ENCODE peak calls at places on chromosomes 3 and 15, in five cellular contexts. T, N, Q, W and R are unnamed samples.

GRCh38 chr3:186060222-186060621 is 48.7 kb downstream of the ETV5 start:
- DNase-seq in T (no peak), N (no peak), Q (no peak), W (no peak), R (no peak)

GRCh38 chr3:150407051-150407817 is 864 bp upstream of the TSC22D2 start:
- DNase-seq in T (no peak), N (no peak), Q (peak), W (no peak), R (no peak)

GRCh38 chr3:53744351-53744750 is 101.9 kb downstream of the CHDH start:
- DNase-seq in T (no peak), N (no peak), Q (no peak), W (no peak), R (peak)

GRCh38 chr15:65414841-65415621 is 7.7 kb downstream of the IGDCC4 start:
- DNase-seq in T (no peak), N (peak), Q (no peak), W (peak), R (peak)

GRCh38 chr3:147415819-147416218 is 6.7 kb downstream of the ZIC1 start:
- DNase-seq in T (no peak), N (no peak), Q (no peak), W (no peak), R (no peak)

GRCh38 chr3:69033470-69033869 is 18.7 kb downstream of the TMF1 start:
- DNase-seq in T (peak), N (no peak), Q (no peak), W (no peak), R (no peak)

GRCh38 chr15:90618330-90619136 is 88.8 kb downstream of the CRTC3 start:
- DNase-seq in T (no peak), N (no peak), Q (no peak), W (no peak), R (no peak)

GRCh38 chr3:32685604-32686185 is 707 bp downstream of the CNOT10 start:
- DNase-seq in T (no peak), N (peak), Q (no peak), W (peak), R (no peak)

GRCh38 chr3:119934250-119934649 is 152.3 kb downstream of the NR1I2 start:
- DNase-seq in T (no peak), N (no peak), Q (no peak), W (no peak), R (no peak)

GRCh38 chr15:80870366-80870765 is 91.2 kb downstream of the CEMIP start:
- DNase-seq in T (no peak), N (no peak), Q (no peak), W (no peak), R (no peak)

GRCh38 chr15:84634228-84634837 is 19.8 kb downstream of the WDR73 start:
- DNase-seq in T (no peak), N (no peak), Q (no peak), W (no peak), R (no peak)

GRCh38 chr3:42503957-42504333 is 1.5 kb downstream of the VIPR1 start:
- DNase-seq in T (no peak), N (no peak), Q (no peak), W (no peak), R (no peak)

GRCh38 chr3:53320697-53321096 is 26.6 kb downstream of the DCP1A start:
- DNase-seq in T (no peak), N (no peak), Q (no peak), W (no peak), R (no peak)

GRCh38 chr3:140180603-140181002 is 245.6 kb downstream of the CLSTN2 start:
- DNase-seq in T (no peak), N (no peak), Q (no peak), W (no peak), R (no peak)

GRCh38 chr3:180855364-180855763 is 57.1 kb upstream of the FXR1 start:
- DNase-seq in T (peak), N (no peak), Q (no peak), W (peak), R (peak)

GRCh38 chr15:94100814-94101213 is 130.5 kb upstream of the MCTP2 start:
- DNase-seq in T (no peak), N (no peak), Q (no peak), W (no peak), R (no peak)

GRCh38 chr3:54891540-54891897 is 36.3 kb downstream of the LRTM1 start:
- DNase-seq in T (no peak), N (peak), Q (peak), W (peak), R (no peak)

GRCh38 chr3:172658344-172659245 is 52.3 kb downstream of the NCEH1 start:
- DNase-seq in T (peak), N (peak), Q (no peak), W (peak), R (peak)

GRCh38 chr3:112005091-112005672 is 6.5 kb downstream of the TAGLN3 start:
- DNase-seq in T (no peak), N (no peak), Q (no peak), W (no peak), R (no peak)

GRCh38 chr15:87578776-87579175 is 677.8 kb downstream of the NTRK3 start:
- DNase-seq in T (no peak), N (no peak), Q (no peak), W (no peak), R (no peak)

GRCh38 chr3:88336894-88337293 is 187.1 kb downstream of the C3orf38 start:
- DNase-seq in T (no peak), N (no peak), Q (no peak), W (no peak), R (no peak)

GRCh38 chr3:125585595-125586223 is 9.6 kb downstream of the OSBPL11 start:
- DNase-seq in T (peak), N (peak), Q (peak), W (peak), R (peak)

GRCh38 chr3:45387636-45388348 is 584 bp upstream of the LARS2 start:
- DNase-seq in T (no peak), N (no peak), Q (no peak), W (no peak), R (peak)

GRCh38 chr15:57217716-57218598 is 158.3 kb upstream of the CGNL1 start:
- DNase-seq in T (peak), N (no peak), Q (no peak), W (no peak), R (no peak)

GRCh38 chr15:51861557-51862350 is 32.3 kb downstream of the TMOD3 start:
- DNase-seq in T (peak), N (no peak), Q (no peak), W (no peak), R (no peak)

GRCh38 chr15:85542895-85543331 is 162.5 kb downstream of the AKAP13 start:
- DNase-seq in T (peak), N (no peak), Q (no peak), W (no peak), R (no peak)

GRCh38 chr3:8813411-8813810 is 44.0 kb upstream of the OXTR start:
- DNase-seq in T (no peak), N (no peak), Q (no peak), W (no peak), R (no peak)

GRCh38 chr3:123759311-123759710 is 124.8 kb downstream of the MYLK start:
- DNase-seq in T (no peak), N (no peak), Q (no peak), W (no peak), R (no peak)

GRCh38 chr3:58088501-58088900 is 80.3 kb downstream of the FLNB start:
- DNase-seq in T (no peak), N (no peak), Q (no peak), W (no peak), R (no peak)

GRCh38 chr3:161171639-161172552 is 49.2 kb upstream of the NMD3 start:
- DNase-seq in T (peak), N (no peak), Q (no peak), W (no peak), R (no peak)

GRCh38 chr15:62648954-62649353 is 393.6 kb upstream of the TPM1 start:
- DNase-seq in T (no peak), N (no peak), Q (no peak), W (peak), R (no peak)

DNA sequence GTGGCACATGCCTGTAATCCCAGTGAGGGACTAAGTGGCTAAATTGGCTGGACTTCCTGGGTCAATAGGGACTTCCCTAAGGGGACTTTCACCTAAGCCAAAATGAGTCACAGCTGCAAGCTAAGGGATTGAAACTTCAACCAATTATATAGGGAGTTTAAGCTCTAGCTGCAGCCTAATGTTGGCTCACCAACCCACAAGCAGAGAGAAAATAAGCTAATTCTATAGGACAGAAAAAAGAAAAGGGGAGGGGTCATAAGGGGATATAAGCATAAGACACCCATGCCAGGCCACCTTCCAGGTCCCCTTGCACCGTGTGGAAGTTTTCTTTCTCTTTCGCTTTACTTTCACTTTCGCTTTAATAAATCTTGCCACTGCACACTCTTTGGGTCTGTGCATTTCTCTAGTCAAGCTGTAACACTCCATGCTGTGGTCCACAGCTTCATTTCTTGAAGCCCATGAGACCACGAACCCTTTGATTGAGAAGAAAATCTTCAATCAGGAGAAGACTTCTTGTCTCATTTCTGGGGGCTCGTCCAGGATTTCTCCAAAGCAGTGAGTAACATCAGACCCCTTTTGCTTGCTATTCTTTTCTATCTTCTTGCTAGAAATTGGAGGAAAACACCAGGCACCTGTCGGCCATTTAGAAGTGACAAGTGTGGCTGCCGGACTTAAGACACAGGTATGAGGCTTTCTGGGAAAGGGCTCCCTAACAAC is 192.3 kb downstream of the IGSF11 start:
- DNase-seq in T (no peak), N (no peak), Q (no peak), W (no peak), R (no peak)
- TF ChIP-seq JUN in T (no peak), N (no peak), Q (no peak), W (no peak), R (no peak)

GRCh38 chr3:187165144-187165543 is 25.8 kb upstream of the RPL39L start:
- DNase-seq in T (peak), N (peak), Q (peak), W (peak), R (peak)
- TF ChIP-seq JUN in T (no peak), N (no peak), Q (no peak), W (no peak), R (no peak)

DNA sequence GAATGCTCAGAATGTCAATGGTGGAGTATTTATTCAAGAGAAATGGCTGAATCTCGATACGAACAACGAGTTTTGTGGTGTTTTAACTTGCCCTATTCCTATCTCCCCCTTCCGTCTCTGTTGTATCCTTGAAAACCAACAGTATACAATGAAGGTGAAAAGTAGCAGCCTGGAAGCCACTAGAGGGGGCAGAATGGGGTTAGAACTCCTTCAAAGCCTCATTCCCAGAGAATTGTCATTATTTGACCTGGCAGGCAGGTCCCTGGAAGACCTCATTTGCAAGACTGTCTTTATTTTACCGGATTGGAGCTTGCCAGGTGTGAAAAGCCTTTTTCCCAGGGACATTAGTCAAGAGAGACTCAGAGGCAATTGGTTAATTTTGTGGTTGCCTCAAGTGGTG is 139.4 kb downstream of the LRRC28 start:
- DNase-seq in T (no peak), N (no peak), Q (no peak), W (peak), R (no peak)
- TF ChIP-seq JUN in T (no peak), N (no peak), Q (no peak), W (no peak), R (no peak)

DNA sequence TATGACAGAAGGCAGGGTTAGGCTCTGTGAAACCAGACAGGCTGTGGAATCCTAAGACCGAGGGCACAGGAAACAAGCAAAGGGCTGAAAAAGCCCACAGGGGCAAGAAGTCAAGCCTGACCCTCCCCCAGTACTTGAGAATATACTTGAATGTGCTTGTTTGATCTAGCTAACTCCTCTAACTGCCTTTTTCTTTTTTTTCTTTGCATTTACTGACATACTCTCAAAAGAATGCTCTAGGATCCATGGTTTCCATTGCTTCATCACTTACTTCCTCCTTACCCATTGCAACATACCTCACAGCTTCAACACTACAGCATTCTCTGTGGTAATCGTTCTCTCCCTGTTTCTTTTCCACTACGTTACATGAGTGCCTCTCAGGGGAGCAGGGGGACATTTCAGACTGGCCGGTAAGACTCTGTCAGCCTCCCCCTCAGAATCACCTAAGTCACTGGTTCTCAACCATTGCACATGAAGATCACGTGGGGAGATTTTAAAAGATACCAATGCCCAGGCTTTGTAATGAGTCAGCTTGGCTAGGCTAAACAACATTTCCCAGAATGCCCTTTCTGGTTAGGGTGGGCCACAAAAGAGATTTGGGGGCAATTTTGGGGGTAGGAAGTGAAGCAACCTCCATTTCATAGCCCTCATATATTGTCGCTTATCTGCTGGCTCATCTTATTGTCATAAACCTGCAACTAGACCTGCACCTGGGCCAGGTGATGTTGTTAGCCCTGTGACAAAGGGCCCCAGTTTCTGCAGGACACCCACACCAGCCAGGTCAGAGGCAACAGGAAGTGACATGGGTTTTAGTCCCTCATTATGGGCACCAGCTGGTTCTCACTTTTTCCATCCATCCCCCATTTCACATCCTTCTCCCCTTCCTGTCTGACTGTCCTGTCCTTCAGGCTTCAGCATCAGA is 24.6 kb upstream of the RSL24D1 start:
- DNase-seq in T (peak), N (peak), Q (no peak), W (peak), R (no peak)
- TF ChIP-seq JUN in T (peak), N (no peak), Q (no peak), W (no peak), R (no peak)

DNA sequence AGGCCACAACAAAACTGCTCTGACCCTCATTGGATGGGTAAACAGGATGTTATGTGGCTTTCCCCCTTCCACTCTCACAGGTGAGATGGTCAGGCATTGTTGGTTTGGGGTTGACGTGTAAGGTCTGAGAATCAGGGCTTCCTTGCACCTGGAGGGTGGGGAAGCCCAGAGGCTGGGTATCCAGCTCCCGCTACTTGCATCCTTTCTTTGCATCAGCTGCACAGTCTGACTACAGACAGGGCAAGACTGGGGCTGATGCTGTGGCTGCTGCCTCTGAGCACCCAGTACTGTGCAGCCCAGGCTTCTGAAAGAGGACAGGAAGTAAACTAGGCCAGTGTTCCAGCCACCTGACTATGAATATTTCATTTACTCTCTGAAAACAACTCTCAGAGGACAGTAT is 58.0 kb upstream of the ATP2B2 start:
- DNase-seq in T (no peak), N (no peak), Q (no peak), W (no peak), R (no peak)
- TF ChIP-seq JUN in T (no peak), N (no peak), Q (no peak), W (no peak), R (no peak)

DNA sequence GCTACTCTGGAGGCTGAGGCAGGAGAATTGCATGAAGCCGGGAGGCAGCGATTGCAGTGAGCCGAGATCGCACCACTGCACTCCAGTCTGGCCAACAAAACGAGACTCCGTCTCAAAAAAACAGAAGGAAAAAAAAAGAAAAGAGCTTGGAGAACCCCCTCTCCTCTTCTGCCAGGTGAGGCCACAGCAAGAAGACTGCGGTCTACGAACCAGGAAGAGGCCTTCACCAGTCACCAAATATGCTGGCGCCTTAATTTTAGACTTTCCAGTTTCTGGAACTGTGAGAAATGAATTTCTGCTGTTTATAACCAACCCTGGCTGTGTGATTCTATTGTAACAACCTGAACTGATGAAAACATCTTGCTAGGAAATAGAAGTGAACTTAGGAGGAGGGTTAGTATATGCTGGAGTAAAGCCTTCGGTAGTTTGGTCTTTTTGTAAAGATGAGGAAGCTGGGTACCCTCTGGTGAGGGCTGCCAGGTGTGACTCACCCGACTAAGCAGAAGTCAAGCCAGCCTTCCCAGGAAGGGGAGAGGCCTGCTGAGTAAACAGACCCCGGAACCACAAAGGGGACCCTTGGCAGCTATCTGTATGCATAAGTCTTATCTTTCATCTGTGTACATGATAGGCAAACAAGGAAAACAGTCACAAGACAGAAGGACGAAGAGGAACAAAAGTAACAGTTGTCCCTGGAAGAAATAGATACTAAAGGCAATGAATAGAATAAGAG is 78.7 kb downstream of the KLF13 start:
- DNase-seq in T (peak), N (no peak), Q (no peak), W (peak), R (no peak)
- TF ChIP-seq JUN in T (peak), N (no peak), Q (no peak), W (no peak), R (no peak)